ENCODE peak calls at places on chromosomes 4 and X, in seven cellular contexts. L is tibial artery, F is Peyer's patch, Y is neuronal stem cell, U is mammary epithelial cell, M is HCT116, C is breast epithelium. D is an unnamed sample.

GRCh38 chr4:73661646-73662119 is 41.4 kb upstream of the RASSF6 start:
- DNase-seq in C (no peak), F (no peak), Y (no peak), U (peak; percentile 98), M (no peak), L (no peak), D (peak; percentile 96)

GRCh38 chr4:96035727-96036126 is 195.8 kb downstream of the PDHA2 start:
- DNase-seq in M (peak; percentile 32), U (peak; percentile 39), F (no peak), Y (no peak), C (no peak), L (no peak), D (no peak)

GRCh38 chrX:75156537-75156945 is 458 bp upstream of the ABCB7 start:
- DNase-seq in Y (no peak), M (no peak), C (no peak), F (no peak), L (no peak), U (peak; percentile 3), D (no peak)

GRCh38 chr4:75248770-75249467 is 265.3 kb downstream of the RCHY1 start:
- DNase-seq in C (no peak), Y (no peak), L (no peak), M (no peak), U (peak; percentile 34), F (no peak), D (no peak)

GRCh38 chrX:101482296-101482695 is 3.0 kb upstream of the ARMCX4 start:
- DNase-seq in M (no peak), U (no peak), Y (no peak), C (no peak), F (no peak), L (no peak), D (no peak)

GRCh38 chr4:113921089-113921842 is 58.2 kb downstream of the ARSJ start:
- DNase-seq in C (no peak), L (no peak), M (no peak), F (no peak), U (no peak), Y (no peak), D (no peak)

GRCh38 chr4:60913026-60913425 is 287.1 kb upstream of the ADGRL3 start:
- DNase-seq in U (no peak), Y (no peak), M (no peak), F (no peak), C (no peak), L (no peak), D (no peak)

GRCh38 chr4:41505161-41505653 is 32.8 kb upstream of the LIMCH1 start:
- DNase-seq in Y (no peak), F (no peak), C (peak; percentile 50), M (no peak), L (peak; percentile 89), U (no peak), D (no peak)

GRCh38 chr4:168776382-168776781 is 233.7 kb downstream of the CBR4 start:
- DNase-seq in L (no peak), U (no peak), Y (no peak), C (no peak), F (no peak), M (no peak), D (no peak)

GRCh38 chr4:1238676-1239000 is 10.3 kb downstream of the CTBP1 start:
- DNase-seq in U (no peak), Y (no peak), M (no peak), L (peak; percentile 57), F (peak; percentile 15), C (no peak), D (no peak)

GRCh38 chr4:15400911-15401671 is 26.7 kb upstream of the C1QTNF7 start:
- DNase-seq in Y (no peak), L (peak; percentile 88), M (no peak), C (peak; percentile 70), F (no peak), U (peak; percentile 55), D (peak; percentile 32)

GRCh38 chrX:9269134-9269533 is 195.7 kb upstream of the TBL1X start:
- DNase-seq in F (no peak), L (no peak), Y (no peak), M (no peak), C (no peak), U (no peak), D (no peak)

GRCh38 chrX:9273744-9274143 is 191.1 kb upstream of the TBL1X start:
- DNase-seq in U (no peak), F (no peak), L (no peak), C (no peak), M (no peak), Y (no peak), D (no peak)

GRCh38 chrX:9267415-9267814 is 197.4 kb upstream of the TBL1X start:
- DNase-seq in C (no peak), U (no peak), M (no peak), L (no peak), Y (no peak), F (no peak), D (no peak)

DNA sequence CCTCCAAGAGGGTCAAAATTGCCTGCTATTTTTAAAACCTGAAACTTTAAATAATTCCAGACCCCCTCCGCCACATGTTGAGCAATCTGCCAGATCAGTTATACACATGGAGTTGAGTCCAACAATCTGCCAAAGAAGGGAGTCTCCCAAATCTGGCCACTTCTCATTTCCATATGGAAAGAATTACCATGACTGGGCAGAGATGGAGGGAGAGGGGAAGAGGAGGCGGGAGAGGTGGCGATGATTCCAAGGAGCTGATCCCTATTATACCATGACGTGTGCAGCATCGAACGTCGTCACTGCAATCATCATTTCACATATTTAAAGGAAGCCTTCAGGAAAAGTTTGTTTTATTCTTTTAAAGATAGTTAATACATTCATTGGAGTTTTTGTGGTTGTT is 192.7 kb upstream of the TBL1X start:
- DNase-seq in M (no peak), F (no peak), Y (no peak), L (no peak), C (no peak), U (no peak), D (no peak)
- H3K27me3 ChIP-seq in M (no peaks in the 10 kb centered on the region), F (no peaks in the 10 kb centered on the region), Y (no peaks in the 10 kb centered on the region), L (no peaks in the 10 kb centered on the region), C (peaks cover 6% of the 10 kb centered on the region), U (no peaks in the 10 kb centered on the region), D (no peaks in the 10 kb centered on the region)

GRCh38 chrX:64377753-64378152 is 17.5 kb downstream of the MTMR8 start:
- DNase-seq in Y (no peak), M (no peak), F (no peak), L (no peak), U (no peak), C (no peak), D (no peak)
- H3K9me3 ChIP-seq in Y (no peaks in the 10 kb centered on the region), M (no peaks in the 10 kb centered on the region), F (no peaks in the 10 kb centered on the region), L (peaks cover 22% of the 10 kb centered on the region), U (peaks cover 2% of the 10 kb centered on the region), C (peaks cover 32% of the 10 kb centered on the region), D (no peaks in the 10 kb centered on the region)

DNA sequence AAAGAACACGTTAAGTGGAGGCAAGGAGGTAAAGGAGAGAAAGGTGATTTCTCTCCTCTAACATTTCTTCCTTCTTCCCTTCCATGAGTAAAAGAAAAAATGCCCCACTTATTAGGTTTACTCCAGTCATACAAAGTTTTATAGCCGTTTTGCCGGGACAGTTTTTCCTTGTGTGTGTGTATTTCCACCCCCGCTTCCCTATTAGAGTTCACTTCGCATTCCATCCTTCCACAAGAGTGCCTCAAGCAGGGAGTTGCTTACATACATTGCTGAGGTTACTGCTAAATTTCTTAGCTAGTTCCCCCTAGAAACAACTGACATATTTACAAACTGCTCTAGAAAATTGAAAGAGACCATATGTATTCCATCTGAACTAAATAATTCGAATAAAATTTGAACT is 45.2 kb upstream of the BMP15 start:
- DNase-seq in L (no peak), M (no peak), U (no peak), C (no peak), F (no peak), Y (no peak), D (no peak)
- H3K27me3 ChIP-seq in L (no peaks in the 10 kb centered on the region), M (no peaks in the 10 kb centered on the region), U (peaks cover 4% of the 10 kb centered on the region), C (peaks cover 46% of the 10 kb centered on the region), F (no peaks in the 10 kb centered on the region), Y (no peaks in the 10 kb centered on the region), D (no peaks in the 10 kb centered on the region)

GRCh38 chr4:2371765-2372487 is 46.5 kb downstream of the ZFYVE28 start:
- DNase-seq in M (no peak), L (no peak), F (peak; percentile 34), U (no peak), C (no peak), Y (no peak), D (no peak)

GRCh38 chr4:2375427-2375826 is 43.0 kb downstream of the ZFYVE28 start:
- DNase-seq in U (no peak), L (no peak), Y (no peak), M (no peak), F (no peak), C (no peak), D (no peak)

GRCh38 chr4:2370597-2371320 is 47.7 kb downstream of the ZFYVE28 start:
- DNase-seq in U (no peak), Y (no peak), C (no peak), L (no peak), M (no peak), F (peak; percentile 26), D (no peak)

GRCh38 chr4:2373532-2373931 is 44.9 kb downstream of the ZFYVE28 start:
- DNase-seq in Y (no peak), C (no peak), F (no peak), M (no peak), L (no peak), U (no peak), D (no peak)

GRCh38 chr4:2372488-2373030 is 45.9 kb downstream of the ZFYVE28 start:
- DNase-seq in M (no peak), C (no peak), U (no peak), F (no peak), Y (no peak), L (no peak), D (no peak)
- H3K9me3 ChIP-seq in M (no peaks in the 10 kb centered on the region), C (no peaks in the 10 kb centered on the region), U (no peaks in the 10 kb centered on the region), F (no peaks in the 10 kb centered on the region), Y (peaks cover 8% of the 10 kb centered on the region), L (no peaks in the 10 kb centered on the region), D (peaks cover 8% of the 10 kb centered on the region)

D was measured in AG04450.